ENCODE peak calls at places on chromosome X, in eight cellular contexts. W, T, O, J, R, A, D and B are unnamed samples.
A peak's percentile ranks its signal among the peaks of the same experiment; 100 is the strongest.

GRCh38 chrX:12946406-12946805 is 28.5 kb upstream of the TMSB4X start:
- DNase-seq in R (no peak), A (peak; percentile 53), D (no peak), J (no peak), O (no peak), W (no peak), T (peak; percentile 15), B (no peak)

GRCh38 chrX:101407748-101408529 is at the start of the genes GLA and HNRNPH2:
- DNase-seq in W (peak; percentile 76), J (peak; percentile 99), A (peak; percentile 94), O (peak; percentile 98), T (peak; percentile 95), R (peak; percentile 93), D (peak; percentile 95), B (peak; percentile 81)

GRCh38 chrX:70970482-70970999 is 39.6 kb upstream of the SLC7A3 start:
- DNase-seq in W (no peak), R (no peak), D (no peak), A (no peak), O (peak; percentile 36), T (peak; percentile 2), J (no peak), B (no peak)

GRCh38 chrX:13263560-13264251 is 56.1 kb downstream of the ATXN3L start:
- DNase-seq in A (no peak), W (no peak), R (no peak), D (no peak), T (no peak), J (no peak), O (no peak), B (no peak)

GRCh38 chrX:71909956-71910355 is 689 bp upstream of the NHSL2 start:
- DNase-seq in J (no peak), O (peak; percentile 18), T (peak; percentile 76), R (no peak), A (peak; percentile 85), W (no peak), D (peak; percentile 32), B (no peak)

GRCh38 chrX:39883664-39884063 is 214.1 kb downstream of the BCOR start:
- DNase-seq in O (no peak), D (no peak), A (no peak), W (no peak), J (no peak), T (no peak), R (no peak), B (no peak)

GRCh38 chrX:145823132-145823531 is 5.5 kb downstream of the SLITRK2 start:
- DNase-seq in J (no peak), D (no peak), R (no peak), A (peak; percentile 28), O (no peak), T (no peak), W (no peak), B (no peak)

GRCh38 chrX:17719651-17720050 is 17.6 kb upstream of the SCML1 start:
- DNase-seq in R (no peak), W (no peak), A (no peak), T (peak; percentile 21), O (no peak), D (no peak), J (no peak), B (no peak)

GRCh38 chrX:6203462-6204215 is 25.0 kb downstream of the NLGN4X start:
- DNase-seq in O (no peak), J (no peak), D (no peak), T (no peak), A (no peak), R (no peak), W (no peak), B (no peak)

GRCh38 chrX:10759400-10759799 is 139.0 kb upstream of the MID1 start:
- DNase-seq in A (peak; percentile 72), J (no peak), T (no peak), O (no peak), D (no peak), R (no peak), W (no peak), B (no peak)

GRCh38 chrX:22674947-22675346 is 324.8 kb upstream of the DDX53 start:
- DNase-seq in A (no peak), D (no peak), O (no peak), J (peak; percentile 35), W (no peak), R (no peak), T (peak; percentile 3), B (no peak)

GRCh38 chrX:119194631-119195030 is 41.5 kb upstream of the PGRMC1 start:
- DNase-seq in J (no peak), R (no peak), D (no peak), O (peak; percentile 57), T (peak; percentile 2), W (no peak), A (no peak), B (no peak)

GRCh38 chrX:134460005-134460860 is at the start of gene HPRT1:
- DNase-seq in O (peak; percentile 83), D (peak; percentile 73), R (peak; percentile 91), T (peak; percentile 90), J (peak; percentile 77), W (peak; percentile 70), A (peak; percentile 93), B (peak; percentile 82)

GRCh38 chrX:107935664-107936433 is 46.3 kb downstream of the TEX13B start:
- DNase-seq in O (peak; percentile 10), W (no peak), T (peak; percentile 23), D (no peak), J (peak; percentile 40), R (no peak), A (peak; percentile 80), B (no peak)

GRCh38 chrX:68018248-68019203 is 414.8 kb downstream of the OPHN1 start:
- DNase-seq in W (no peak), R (no peak), D (no peak), O (peak; percentile 35), J (no peak), T (peak; percentile 46), A (peak; percentile 86), B (no peak)

GRCh38 chrX:39854772-39855747 is 242.7 kb downstream of the BCOR start:
- DNase-seq in R (no peak), O (no peak), D (no peak), J (no peak), W (peak; percentile 62), A (no peak), T (no peak), B (peak; percentile 69)

GRCh38 chrX:39665830-39666518 is 431.8 kb downstream of the BCOR start:
- DNase-seq in R (no peak), W (no peak), D (no peak), J (no peak), A (no peak), O (no peak), T (no peak), B (no peak)

GRCh38 chrX:151714367-151714766 is 1.5 kb upstream of the FATE1 start:
- DNase-seq in D (no peak), W (no peak), O (no peak), J (no peak), A (no peak), T (no peak), R (no peak), B (no peak)

DNA sequence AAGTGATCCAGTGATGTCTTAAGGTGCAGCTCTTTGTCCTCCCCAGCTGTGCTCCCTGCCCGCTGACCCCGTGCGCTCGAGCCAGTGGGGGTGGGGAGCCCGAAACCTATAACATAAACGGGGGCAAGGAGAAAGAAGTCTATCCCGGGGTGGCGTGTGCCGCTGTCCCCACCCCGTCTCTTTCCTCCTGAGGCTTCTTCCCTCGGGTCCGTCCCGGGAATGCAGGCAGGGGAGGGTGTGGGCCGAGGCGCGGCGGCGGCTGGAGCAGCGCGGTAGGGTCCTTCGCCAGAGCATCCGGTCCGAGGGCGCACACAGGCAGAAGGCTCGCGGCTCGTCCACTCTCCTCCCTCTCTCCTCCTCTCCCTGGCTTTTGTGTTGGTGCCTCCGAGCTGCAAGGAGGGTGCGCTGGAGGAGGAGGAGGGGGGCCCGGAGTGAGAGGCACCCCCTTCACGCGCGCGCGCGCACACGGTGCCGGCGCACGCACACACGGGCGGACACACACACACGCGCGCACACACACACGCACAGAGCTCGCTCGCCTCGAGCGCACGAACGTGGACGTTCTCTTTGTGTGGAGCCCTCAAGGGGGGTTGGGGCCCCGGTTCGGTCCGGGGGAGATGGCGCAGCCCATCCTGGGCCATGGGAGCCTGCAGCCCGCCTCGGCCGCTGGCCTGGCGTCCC is at the start of gene RAB33A:
- DNase-seq in W (peak; percentile 17), R (no peak), O (peak; percentile 29), J (no peak), A (peak; percentile 75), T (peak; percentile 56), D (no peak), B (peak; percentile 55)
- H3K27ac ChIP-seq in W (peak within 1 kb of the TSS; percentile 69), R (no peak within 1 kb of the TSS), O (no peak within 1 kb of the TSS), J (peak within 1 kb of the TSS; percentile 97), A (peak within 1 kb of the TSS; percentile 80), T (no peak within 1 kb of the TSS), D (peak within 1 kb of the TSS; percentile 71), B (peak within 1 kb of the TSS; percentile 69)

DNA sequence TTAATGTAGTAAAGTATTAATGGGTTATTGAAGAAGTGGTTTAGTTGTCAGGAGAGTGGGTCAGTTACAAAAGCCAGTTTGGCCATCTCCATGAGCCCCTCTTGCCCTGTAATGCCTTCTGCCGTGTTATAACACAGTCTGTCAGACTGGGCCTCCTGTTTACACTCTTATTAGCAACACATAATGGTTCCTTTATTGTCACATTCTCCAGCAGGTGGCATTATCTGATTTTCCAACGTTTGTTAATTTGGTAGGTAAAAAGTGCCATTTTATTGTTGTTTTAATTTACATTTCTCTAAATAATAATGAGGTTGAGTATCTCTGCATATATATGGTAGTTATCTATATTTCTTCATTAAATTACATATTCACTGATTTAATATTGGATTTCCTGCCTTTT is 560.8 kb downstream of the FGF13 start:
- DNase-seq in A (no peak), R (no peak), D (no peak), W (no peak), J (no peak), T (no peak), O (no peak), B (no peak)
- H3K9me3 ChIP-seq in A (no peaks in the 10 kb centered on the region), R (no peaks in the 10 kb centered on the region), D (no peaks in the 10 kb centered on the region), W (no peaks in the 10 kb centered on the region), J (no peaks in the 10 kb centered on the region), T (no peaks in the 10 kb centered on the region), O (no peaks in the 10 kb centered on the region), B (no peaks in the 10 kb centered on the region)

GRCh38 chrX:148961990-148962389 is 461.6 kb downstream of the AFF2 start:
- DNase-seq in R (no peak), D (no peak), W (no peak), T (no peak), J (no peak), A (no peak), O (no peak), B (no peak)
- H3K36me3 ChIP-seq in R (no peaks in the 10 kb centered on the region), D (no peaks in the 10 kb centered on the region), W (no peaks in the 10 kb centered on the region), T (no peaks in the 10 kb centered on the region), J (no peaks in the 10 kb centered on the region), A (no peaks in the 10 kb centered on the region), O (no peaks in the 10 kb centered on the region), B (no peaks in the 10 kb centered on the region)

GRCh38 chrX:124208675-124209074 is 123.8 kb upstream of the TEX13D start:
- DNase-seq in D (no peak), J (no peak), T (no peak), W (no peak), O (no peak), A (no peak), R (no peak), B (no peak)

GRCh38 chrX:124215786-124216185 is 116.7 kb upstream of the TEX13D start:
- DNase-seq in O (no peak), W (no peak), R (no peak), A (no peak), D (no peak), J (no peak), T (no peak), B (no peak)

GRCh38 chrX:124211312-124211942 is 121.0 kb upstream of the TEX13D start:
- DNase-seq in W (no peak), O (peak; percentile 11), A (peak; percentile 54), T (peak; percentile 50), J (no peak), R (no peak), D (no peak), B (peak; percentile 18)

GRCh38 chrX:124212622-124213021 is 119.8 kb upstream of the TEX13D start:
- DNase-seq in R (no peak), D (no peak), T (no peak), A (no peak), O (no peak), J (no peak), W (no peak), B (no peak)

GRCh38 chrX:124209792-124210576 is 122.5 kb upstream of the TEX13D start:
- DNase-seq in W (no peak), T (no peak), J (no peak), A (no peak), D (no peak), O (no peak), R (no peak), B (no peak)
- H3K27ac ChIP-seq in W (no peak overlapping the region), T (no peak overlapping the region), J (no peak overlapping the region), A (no peak overlapping the region), D (no peak overlapping the region), O (no peak overlapping the region), R (no peak overlapping the region), B (no peak overlapping the region)